ENCODE peak calls at places on chromosome 21, in ten cellular contexts. One of them, this sample, is unnamed.

GRCh38 chr21:42518626-42519025 is 5.0 kb downstream of the SLC37A1 start:
- DNase-seq in MCF 10A: peak; percentile 13
- DNase-seq in brain microvascular endothelial cell: no peak
- DNase-seq in C1 segment of cervical spinal cord: no peak
- DNase-seq in NCI-H1417: no peak
- DNase-seq in GM23338: no peak
- DNase-seq in right lobe of liver: no peak
- DNase-seq in AG08396: no peak
- DNase-seq in memory B cell: no peak
- DNase-seq in AG04450: no peak
- DNase-seq in this sample: no peak

GRCh38 chr21:30718239-30718909 is at the start of gene KRTAP21-3:
- DNase-seq in brain microvascular endothelial cell: no peak
- DNase-seq in memory B cell: no peak
- DNase-seq in MCF 10A: peak; percentile 47
- DNase-seq in C1 segment of cervical spinal cord: no peak
- DNase-seq in AG08396: no peak
- DNase-seq in NCI-H1417: no peak
- DNase-seq in right lobe of liver: no peak
- DNase-seq in AG04450: no peak
- DNase-seq in GM23338: no peak
- DNase-seq in this sample: peak; percentile 67

GRCh38 chr21:32545948-32546441 is 39.3 kb downstream of the TCP10L start:
- DNase-seq in MCF 10A: no peak
- DNase-seq in GM23338: no peak
- DNase-seq in C1 segment of cervical spinal cord: no peak
- DNase-seq in brain microvascular endothelial cell: no peak
- DNase-seq in AG04450: no peak
- DNase-seq in NCI-H1417: no peak
- DNase-seq in AG08396: peak; percentile 23
- DNase-seq in memory B cell: no peak
- DNase-seq in right lobe of liver: no peak
- DNase-seq in this sample: no peak

GRCh38 chr21:16438761-16439160 is 709.0 kb downstream of the USP25 start:
- DNase-seq in memory B cell: no peak
- DNase-seq in C1 segment of cervical spinal cord: no peak
- DNase-seq in AG04450: no peak
- DNase-seq in right lobe of liver: no peak
- DNase-seq in MCF 10A: no peak
- DNase-seq in brain microvascular endothelial cell: no peak
- DNase-seq in NCI-H1417: no peak
- DNase-seq in AG08396: no peak
- DNase-seq in GM23338: no peak
- DNase-seq in this sample: no peak

GRCh38 chr21:32794643-32795042 is 23.1 kb upstream of the PAXBP1 start:
- DNase-seq in brain microvascular endothelial cell: no peak
- DNase-seq in memory B cell: no peak
- DNase-seq in MCF 10A: no peak
- DNase-seq in C1 segment of cervical spinal cord: peak; percentile 21
- DNase-seq in right lobe of liver: no peak
- DNase-seq in AG04450: no peak
- DNase-seq in GM23338: no peak
- DNase-seq in NCI-H1417: no peak
- DNase-seq in AG08396: no peak
- DNase-seq in this sample: no peak

GRCh38 chr21:25385912-25386474 is 221.3 kb downstream of the MRPL39 start:
- DNase-seq in AG08396: peak; percentile 39
- DNase-seq in C1 segment of cervical spinal cord: no peak
- DNase-seq in GM23338: peak; percentile 90
- DNase-seq in memory B cell: peak; percentile 36
- DNase-seq in brain microvascular endothelial cell: no peak
- DNase-seq in right lobe of liver: no peak
- DNase-seq in AG04450: peak; percentile 47
- DNase-seq in MCF 10A: peak; percentile 75
- DNase-seq in NCI-H1417: peak; percentile 54
- DNase-seq in this sample: peak; percentile 71

GRCh38 chr21:29433366-29434059 is 134.8 kb downstream of the BACH1 start:
- DNase-seq in GM23338: no peak
- DNase-seq in AG04450: peak; percentile 44
- DNase-seq in brain microvascular endothelial cell: no peak
- DNase-seq in memory B cell: no peak
- DNase-seq in NCI-H1417: no peak
- DNase-seq in AG08396: peak; percentile 27
- DNase-seq in MCF 10A: no peak
- DNase-seq in C1 segment of cervical spinal cord: no peak
- DNase-seq in right lobe of liver: no peak
- DNase-seq in this sample: peak; percentile 25

GRCh38 chr21:33196956-33197374 is 32.8 kb upstream of the IFNAR2 start:
- DNase-seq in NCI-H1417: peak; percentile 83
- DNase-seq in AG04450: no peak
- DNase-seq in right lobe of liver: peak; percentile 78
- DNase-seq in memory B cell: peak; percentile 41
- DNase-seq in GM23338: peak; percentile 96
- DNase-seq in brain microvascular endothelial cell: peak; percentile 47
- DNase-seq in AG08396: peak; percentile 43
- DNase-seq in C1 segment of cervical spinal cord: peak; percentile 34
- DNase-seq in MCF 10A: peak; percentile 80
- DNase-seq in this sample: peak; percentile 72

GRCh38 chr21:42317341-42317741 is 2.1 kb upstream of the TFF3 start:
- DNase-seq in GM23338: no peak
- DNase-seq in AG08396: no peak
- DNase-seq in MCF 10A: no peak
- DNase-seq in AG04450: no peak
- DNase-seq in brain microvascular endothelial cell: no peak
- DNase-seq in memory B cell: no peak
- DNase-seq in right lobe of liver: no peak
- DNase-seq in C1 segment of cervical spinal cord: no peak
- DNase-seq in NCI-H1417: peak; percentile 78
- DNase-seq in this sample: no peak

GRCh38 chr21:45180289-45180599 is 105.9 kb downstream of the ADARB1 start:
- DNase-seq in C1 segment of cervical spinal cord: no peak
- DNase-seq in AG08396: no peak
- DNase-seq in brain microvascular endothelial cell: no peak
- DNase-seq in NCI-H1417: no peak
- DNase-seq in GM23338: no peak
- DNase-seq in memory B cell: no peak
- DNase-seq in right lobe of liver: no peak
- DNase-seq in AG04450: no peak
- DNase-seq in MCF 10A: no peak
- DNase-seq in this sample: no peak

GRCh38 chr21:22728091-22728490 is 1729.9 kb downstream of the NCAM2 start:
- DNase-seq in C1 segment of cervical spinal cord: no peak
- DNase-seq in MCF 10A: peak; percentile 36
- DNase-seq in AG04450: no peak
- DNase-seq in NCI-H1417: no peak
- DNase-seq in GM23338: peak; percentile 45
- DNase-seq in memory B cell: no peak
- DNase-seq in right lobe of liver: no peak
- DNase-seq in brain microvascular endothelial cell: no peak
- DNase-seq in AG08396: no peak
- DNase-seq in this sample: no peak

GRCh38 chr21:43892984-43893535 is 28.0 kb downstream of the AGPAT3 start:
- DNase-seq in GM23338: no peak
- DNase-seq in brain microvascular endothelial cell: no peak
- DNase-seq in NCI-H1417: no peak
- DNase-seq in memory B cell: no peak
- DNase-seq in AG04450: no peak
- DNase-seq in C1 segment of cervical spinal cord: no peak
- DNase-seq in MCF 10A: no peak
- DNase-seq in right lobe of liver: no peak
- DNase-seq in AG08396: no peak
- DNase-seq in this sample: no peak

GRCh38 chr21:42127164-42128125 is 56.3 kb downstream of the UMODL1 start:
- DNase-seq in MCF 10A: no peak
- DNase-seq in AG08396: no peak
- DNase-seq in memory B cell: no peak
- DNase-seq in NCI-H1417: no peak
- DNase-seq in brain microvascular endothelial cell: no peak
- DNase-seq in GM23338: no peak
- DNase-seq in AG04450: no peak
- DNase-seq in C1 segment of cervical spinal cord: no peak
- DNase-seq in right lobe of liver: peak; percentile 31
- DNase-seq in this sample: no peak